ENCODE peak calls at places on chromosomes 7 and 10, in seven cellular contexts. R is NCI-H748 treated with DMSO at 0.1 percent for 48 hours; T is AML-193; I is lung microvascular endothelial cell; N is iPS-NIHi11; V is HEK293T; P is activated effector memory CD4-positive, alpha-beta T cell treated with anti-CD3 and anti-CD28 coated beads, Interleukin-2, amount 50 U/mL, for 16 hours. H is an unnamed sample.

GRCh38 chr7:69932034-69932628 is 333.9 kb downstream of the AUTS2 start:
- DNase-seq in N (no peak), V (peak; percentile 22), R (peak; percentile 59), I (no peak), T (peak; percentile 3), P (no peak), H (no peak)

GRCh38 chr7:21984042-21984441 is 38.3 kb upstream of the CDCA7L start:
- DNase-seq in N (no peak), P (no peak), I (no peak), V (no peak), R (no peak), T (no peak), H (no peak)

GRCh38 chr10:86401588-86402282 is 35.1 kb upstream of the GRID1 start:
- DNase-seq in P (peak; percentile 70), R (no peak), T (no peak), N (peak; percentile 48), I (no peak), V (no peak), H (peak; percentile 69)

GRCh38 chr7:73706122-73707044 is 13.1 kb downstream of the STX1A start:
- DNase-seq in T (no peak), V (no peak), N (no peak), P (peak; percentile 74), R (no peak), I (peak; percentile 56), H (no peak)

GRCh38 chr7:154911862-154912261 is 91.1 kb downstream of the PAXIP1 start:
- DNase-seq in T (no peak), R (no peak), P (no peak), V (no peak), I (no peak), N (no peak), H (no peak)

GRCh38 chr10:20767028-20767427 is 130.1 kb downstream of the NEBL start:
- DNase-seq in I (peak; percentile 36), T (no peak), V (no peak), N (no peak), R (no peak), P (no peak), H (no peak)

GRCh38 chr7:81810448-81811155 is 40.8 kb upstream of the HGF start:
- DNase-seq in T (peak; percentile 57), P (no peak), R (no peak), I (no peak), V (no peak), N (no peak), H (no peak)

GRCh38 chr10:95466450-95466849 is 94.7 kb downstream of the SORBS1 start:
- DNase-seq in T (peak; percentile 12), R (no peak), P (no peak), V (no peak), I (no peak), N (no peak), H (no peak)

GRCh38 chr10:131115801-131116200 is 195.7 kb downstream of the TCERG1L start:
- DNase-seq in P (no peak), N (no peak), I (no peak), T (no peak), R (no peak), V (no peak), H (no peak)

GRCh38 chr10:11830836-11831519 is 7.8 kb downstream of the PROSER2 start:
- DNase-seq in R (no peak), T (no peak), V (no peak), N (no peak), I (no peak), P (no peak), H (no peak)

GRCh38 chr7:150668472-150668911 is 17.0 kb upstream of the GIMAP2 start:
- DNase-seq in I (no peak), T (no peak), R (no peak), P (peak; percentile 84), V (no peak), N (no peak), H (no peak)

GRCh38 chr10:79160191-79160590 is 91.4 kb downstream of the ZMIZ1 start:
- DNase-seq in T (no peak), N (no peak), R (no peak), P (no peak), V (no peak), I (no peak), H (no peak)

GRCh38 chr10:104345941-104346340 is 7.7 kb upstream of the ITPRIP start:
- DNase-seq in P (no peak), T (no peak), R (no peak), N (no peak), V (no peak), I (peak; percentile 48), H (no peak)

GRCh38 chr10:67934331-67934730 is 49.9 kb downstream of the SIRT1 start:
- DNase-seq in P (no peak), V (no peak), T (no peak), N (no peak), I (no peak), R (no peak), H (no peak)

GRCh38 chr10:62047960-62048383 is 146.5 kb downstream of the ARID5B start:
- DNase-seq in P (peak; percentile 79), V (no peak), I (no peak), T (no peak), R (no peak), N (no peak), H (no peak)

GRCh38 chr7:40612298-40612697 is 477.5 kb downstream of the SUGCT start:
- DNase-seq in N (no peak), V (no peak), P (no peak), R (no peak), I (no peak), T (no peak), H (no peak)

GRCh38 chr10:24716295-24716694 is 7.4 kb downstream of the ARHGAP21 start:
- DNase-seq in V (no peak), N (no peak), P (no peak), I (no peak), R (no peak), T (no peak), H (no peak)

GRCh38 chr7:96992624-96993452 is 12.5 kb upstream of the DLX6 start:
- DNase-seq in N (peak; percentile 78), I (no peak), T (no peak), V (no peak), P (no peak), R (no peak), H (no peak)

GRCh38 chr10:59177031-59177861 is 803 bp downstream of the PHYHIPL start:
- DNase-seq in P (no peak), I (peak; percentile 35), N (peak; percentile 63), R (peak; percentile 33), V (peak; percentile 15), T (no peak), H (no peak)

GRCh38 chr10:127293640-127294039 is 97.2 kb upstream of the INSYN2A start:
- DNase-seq in I (peak; percentile 22), T (no peak), P (peak; percentile 72), V (no peak), R (no peak), N (no peak), H (no peak)

GRCh38 chr10:124725791-124726190 is 18.4 kb downstream of the FAM53B start:
- DNase-seq in V (no peak), T (no peak), R (no peak), I (no peak), P (peak; percentile 56), N (no peak), H (peak; percentile 26)

GRCh38 chr7:657565-658119 is 68.9 kb upstream of the DNAAF5 start:
- DNase-seq in R (no peak), N (no peak), V (no peak), P (no peak), I (no peak), T (no peak), H (no peak)

GRCh38 chr7:112223310-112223709 is 16.8 kb downstream of the ZNF277 start:
- DNase-seq in R (no peak), I (no peak), P (no peak), T (no peak), V (no peak), N (no peak), H (no peak)

GRCh38 chr7:102106625-102107024 is 180.0 kb upstream of the SH2B2 start:
- DNase-seq in R (no peak), P (peak; percentile 17), N (no peak), V (no peak), T (no peak), I (no peak), H (peak; percentile 18)

GRCh38 chr7:71746004-71746403 is 614.1 kb downstream of the GALNT17 start:
- DNase-seq in N (no peak), R (no peak), I (no peak), V (no peak), P (no peak), T (no peak), H (no peak)

GRCh38 chr7:127389321-127389720 is 3.2 kb downstream of the ZNF800 start:
- DNase-seq in P (no peak), R (no peak), I (no peak), V (no peak), T (no peak), N (no peak), H (no peak)

GRCh38 chr10:132520147-132520811 is 17.3 kb upstream of the INPP5A start:
- DNase-seq in V (no peak), I (no peak), R (no peak), N (no peak), P (no peak), T (no peak), H (no peak)

GRCh38 chr10:114265392-114266053 is 26.5 kb downstream of the VWA2 start:
- DNase-seq in N (no peak), V (no peak), R (no peak), I (no peak), T (no peak), P (no peak), H (no peak)

GRCh38 chr7:25894002-25894901 is 257.7 kb upstream of the NFE2L3 start:
- DNase-seq in I (no peak), V (no peak), P (peak; percentile 68), R (no peak), N (peak; percentile 41), T (no peak), H (no peak)

GRCh38 chr10:113454341-113455061 is 98.4 kb upstream of the HABP2 start:
- DNase-seq in I (peak; percentile 41), V (peak; percentile 79), P (no peak), N (peak; percentile 91), R (no peak), T (no peak), H (peak; percentile 79)

GRCh38 chr7:30843741-30844482 is 67.7 kb upstream of the AQP1 start:
- DNase-seq in T (no peak), I (no peak), R (no peak), P (peak; percentile 39), V (no peak), N (no peak), H (no peak)

GRCh38 chr10:70891636-70892035 is 3.3 kb upstream of the PCBD1 start:
- DNase-seq in N (no peak), I (peak; percentile 21), V (no peak), T (no peak), P (no peak), R (no peak), H (no peak)

GRCh38 chr7:158377800-158378623 is 209.6 kb downstream of the PTPRN2 start:
- DNase-seq in V (no peak), N (no peak), P (peak; percentile 57), T (no peak), I (no peak), R (no peak), H (peak; percentile 60)

GRCh38 chr7:140230517-140230861 is 53.7 kb upstream of the KDM7A start:
- DNase-seq in R (no peak), V (no peak), N (peak; percentile 40), P (peak; percentile 91), T (no peak), I (no peak), H (peak; percentile 78)

GRCh38 chr7:19327011-19327410 is 181.8 kb upstream of the FERD3L start:
- DNase-seq in V (no peak), N (no peak), I (no peak), P (no peak), T (no peak), R (no peak), H (no peak)

GRCh38 chr7:87154166-87154565 is 1.9 kb downstream of the DMTF1 start:
- DNase-seq in T (no peak), R (no peak), V (no peak), N (no peak), I (no peak), P (no peak), H (no peak)

GRCh38 chr10:94293344-94293743 is 69.4 kb downstream of the NOC3L start:
- DNase-seq in V (no peak), T (no peak), N (no peak), I (no peak), R (no peak), P (no peak), H (no peak)

GRCh38 chr10:21495002-21495685 is 30.3 kb downstream of the SKIDA1 start:
- DNase-seq in I (no peak), T (peak; percentile 27), V (no peak), R (no peak), N (peak; percentile 31), P (no peak), H (no peak)